ENCODE peak calls at places on chromosomes 12 and 14, in four cellular contexts. One of them, this sample, is unnamed.

GRCh38 chr14:105161314-105161713 is 7.3 kb downstream of the JAG2 start:
- DNase-seq in T-helper 1 cell: no peak
- DNase-seq in dorsolateral prefrontal cortex: no peak
- DNase-seq in WTC11: no peak
- DNase-seq in this sample: no peak

GRCh38 chr14:61653507-61653906 is 41.8 kb upstream of the HIF1A start:
- DNase-seq in WTC11: no peak
- DNase-seq in T-helper 1 cell: no peak
- DNase-seq in dorsolateral prefrontal cortex: no peak
- DNase-seq in this sample: peak

GRCh38 chr12:103780093-103780440 is 61.0 kb downstream of the NT5DC3 start:
- DNase-seq in dorsolateral prefrontal cortex: no peak
- DNase-seq in T-helper 1 cell: no peak
- DNase-seq in WTC11: no peak
- DNase-seq in this sample: no peak

GRCh38 chr14:89933002-89933401 is 21.5 kb downstream of the EFCAB11 start:
- DNase-seq in T-helper 1 cell: no peak
- DNase-seq in dorsolateral prefrontal cortex: no peak
- DNase-seq in WTC11: no peak
- DNase-seq in this sample: no peak

GRCh38 chr14:88948199-88948598 is 123.7 kb downstream of the TTC8 start:
- DNase-seq in dorsolateral prefrontal cortex: no peak
- DNase-seq in WTC11: no peak
- DNase-seq in T-helper 1 cell: no peak
- DNase-seq in this sample: no peak

GRCh38 chr14:100289916-100290606 is 16.2 kb downstream of the SLC25A29 start:
- DNase-seq in WTC11: peak
- DNase-seq in T-helper 1 cell: no peak
- DNase-seq in dorsolateral prefrontal cortex: no peak
- DNase-seq in this sample: no peak

GRCh38 chr12:8692573-8692972 is 5.2 kb upstream of the RIMKLB start:
- DNase-seq in dorsolateral prefrontal cortex: peak
- DNase-seq in T-helper 1 cell: no peak
- DNase-seq in WTC11: peak
- DNase-seq in this sample: peak

GRCh38 chr12:121534495-121535148 is 46.2 kb downstream of the KDM2B start:
- DNase-seq in WTC11: peak
- DNase-seq in T-helper 1 cell: peak
- DNase-seq in dorsolateral prefrontal cortex: no peak
- DNase-seq in this sample: no peak

GRCh38 chr12:70919597-70920035 is 922 bp downstream of the PTPRR start:
- DNase-seq in WTC11: peak
- DNase-seq in T-helper 1 cell: no peak
- DNase-seq in dorsolateral prefrontal cortex: no peak
- DNase-seq in this sample: no peak

GRCh38 chr14:26605602-26606001 is 7.8 kb upstream of the NOVA1 start:
- DNase-seq in WTC11: no peak
- DNase-seq in T-helper 1 cell: no peak
- DNase-seq in dorsolateral prefrontal cortex: no peak
- DNase-seq in this sample: no peak